ENCODE peak calls at places on chromosomes 4 and X, in four cellular contexts. M is GM12892, F is K562, A is SK-N-SH. P is an unnamed sample.

GRCh38 chr4:72592076-72592475 is 23.1 kb upstream of the ADAMTS3 start:
- DNase-seq in F (no peak), A (peak), M (no peak), P (no peak)

GRCh38 chr4:121706595-121707021 is 9.8 kb upstream of the ANXA5 start:
- DNase-seq in M (no peak), A (no peak), F (no peak), P (no peak)

GRCh38 chrX:71870337-71871098 is 40.1 kb upstream of the NHSL2 start:
- DNase-seq in M (no peak), A (no peak), F (peak), P (no peak)

GRCh38 chrX:86171366-86171765 is 23.1 kb downstream of the DACH2 start:
- DNase-seq in F (peak), A (peak), M (no peak), P (no peak)

GRCh38 chr4:86307432-86307831 is 52.4 kb downstream of the MAPK10 start:
- DNase-seq in M (no peak), A (no peak), F (no peak), P (no peak)

GRCh38 chr4:7842384-7843279 is 97.0 kb downstream of the AFAP1 start:
- DNase-seq in F (no peak), M (no peak), A (no peak), P (no peak)

GRCh38 chr4:145843148-145843547 is 95.5 kb downstream of the ZNF827 start:
- DNase-seq in F (no peak), M (no peak), A (no peak), P (no peak)

GRCh38 chrX:101229155-101229554 is 9.6 kb downstream of the DRP2 start:
- DNase-seq in A (no peak), F (no peak), M (no peak), P (no peak)

GRCh38 chr4:96879527-96879926 is 1039.6 kb downstream of the PDHA2 start:
- DNase-seq in A (no peak), M (no peak), F (no peak), P (no peak)

GRCh38 chr4:73069338-73070071 is at the start of gene COX18:
- DNase-seq in F (peak), A (peak), M (peak), P (peak)

GRCh38 chrX:118718737-118719136 is 8.7 kb upstream of the IL13RA1 start:
- DNase-seq in F (no peak), A (no peak), M (no peak), P (no peak)

GRCh38 chrX:125646195-125646594 is 326.5 kb downstream of the TEX13C start:
- DNase-seq in M (no peak), F (peak), A (no peak), P (no peak)

GRCh38 chrX:136250191-136251041 is 784 bp downstream of the MAP7D3 start:
- DNase-seq in A (no peak), F (peak), M (peak), P (no peak)

GRCh38 chrX:2690856-2691542 is at the start of gene CD99:
- DNase-seq in M (peak), F (peak), A (peak), P (peak)

GRCh38 chr4:1010522-1011021 is 854 bp upstream of the FGFRL1 start:
- DNase-seq in A (no peak), F (peak), M (no peak), P (no peak)

GRCh38 chr4:110508827-110509446 is 33.0 kb downstream of the ENPEP start:
- DNase-seq in M (no peak), F (peak), A (peak), P (no peak)

GRCh38 chrX:105136786-105137185 is 83.7 kb downstream of the TEX13A start:
- DNase-seq in F (no peak), A (no peak), M (no peak), P (no peak)

GRCh38 chrX:387729-388128 is 1.0 kb upstream of the PPP2R3B start:
- DNase-seq in M (no peak), F (no peak), A (no peak), P (no peak)

GRCh38 chrX:41824551-41824950 is 98.8 kb downstream of the CASK start:
- DNase-seq in M (no peak), A (no peak), F (no peak), P (no peak)

GRCh38 chr4:15653864-15654391 is 1.2 kb downstream of the FBXL5 start:
- DNase-seq in F (peak), M (no peak), A (peak), P (no peak)

DNA sequence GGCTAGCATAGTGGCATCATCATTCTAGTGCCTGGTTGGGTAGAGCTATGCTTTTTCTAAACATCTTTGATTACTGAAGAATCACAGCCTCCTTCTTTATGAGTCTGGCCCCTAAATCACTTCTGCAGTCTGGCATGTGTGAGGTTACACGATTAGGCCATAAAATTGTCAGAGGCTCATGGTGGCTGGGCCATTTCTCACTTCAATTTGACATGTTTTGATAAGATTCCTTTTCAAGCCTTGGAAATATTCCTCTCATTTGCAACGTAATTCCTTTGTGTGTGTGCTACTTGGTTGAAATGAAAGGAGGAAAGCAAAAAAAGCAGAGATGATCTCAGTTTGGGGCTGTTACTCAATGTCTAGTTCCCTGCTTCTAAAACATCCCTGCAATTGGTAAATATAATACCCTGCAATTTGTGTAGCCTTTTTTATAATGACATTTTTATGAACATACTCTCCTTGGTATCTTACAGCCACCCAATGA is 6.2 kb downstream of the CCKAR start:
- DNase-seq in A (no peak), F (no peak), M (no peak), P (no peak)
- TF ChIP-seq TAF1 in A (no peak), F (no peak), M (no peak), P (no peak)

GRCh38 chrX:110241816-110242215 is 76.1 kb downstream of the AMMECR1 start:
- DNase-seq in M (no peak), A (no peak), F (no peak), P (no peak)
- TF ChIP-seq TAF1 in M (no peak), A (no peak), F (no peak), P (no peak)

GRCh38 chr4:25303578-25303977 is 9.0 kb upstream of the ZCCHC4 start:
- DNase-seq in F (no peak), A (no peak), M (no peak), P (no peak)

GRCh38 chr4:25301471-25301870 is 11.1 kb upstream of the ZCCHC4 start:
- DNase-seq in F (no peak), M (no peak), A (no peak), P (no peak)

GRCh38 chr4:25297528-25298242 is 14.9 kb upstream of the ZCCHC4 start:
- DNase-seq in A (no peak), F (no peak), M (no peak), P (no peak)

DNA sequence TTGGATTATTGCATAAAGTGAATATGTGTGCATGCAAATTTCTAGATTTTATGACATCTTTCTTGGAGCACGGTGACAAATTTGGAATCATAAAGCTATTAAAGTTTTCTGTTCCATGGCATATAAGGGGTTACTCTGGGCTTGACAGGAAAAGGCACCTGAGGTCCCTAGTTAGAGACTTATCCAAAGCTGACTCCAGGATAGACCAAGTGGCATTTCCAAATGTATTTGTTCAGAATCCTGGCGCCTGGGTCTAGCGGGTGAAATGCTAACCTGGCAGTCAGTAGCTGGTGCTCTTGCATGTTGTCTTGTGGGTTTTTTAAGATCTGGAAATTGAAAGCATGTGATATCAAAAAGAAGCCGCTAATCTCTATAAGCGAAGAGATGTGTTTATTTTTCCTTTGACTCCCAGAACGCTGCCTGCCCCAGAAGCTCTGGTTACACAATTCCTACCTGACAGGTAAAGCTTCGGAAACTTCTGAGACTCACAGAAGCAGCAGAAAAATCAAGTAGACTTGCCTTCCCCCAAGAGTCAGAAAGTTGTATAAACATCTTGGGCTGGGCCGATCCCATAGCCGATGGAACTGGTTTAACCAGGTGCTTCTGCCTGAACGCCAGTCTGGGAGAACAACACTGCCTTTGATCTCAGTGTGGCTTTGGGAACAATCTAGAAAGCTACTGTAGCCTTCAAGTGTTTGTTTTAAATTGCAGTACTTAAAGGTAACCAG is 12.9 kb upstream of the ZCCHC4 start:
- DNase-seq in A (no peak), M (no peak), F (no peak), P (no peak)
- TF ChIP-seq TAF1 in A (no peak), M (no peak), F (no peak), P (no peak)

DNA sequence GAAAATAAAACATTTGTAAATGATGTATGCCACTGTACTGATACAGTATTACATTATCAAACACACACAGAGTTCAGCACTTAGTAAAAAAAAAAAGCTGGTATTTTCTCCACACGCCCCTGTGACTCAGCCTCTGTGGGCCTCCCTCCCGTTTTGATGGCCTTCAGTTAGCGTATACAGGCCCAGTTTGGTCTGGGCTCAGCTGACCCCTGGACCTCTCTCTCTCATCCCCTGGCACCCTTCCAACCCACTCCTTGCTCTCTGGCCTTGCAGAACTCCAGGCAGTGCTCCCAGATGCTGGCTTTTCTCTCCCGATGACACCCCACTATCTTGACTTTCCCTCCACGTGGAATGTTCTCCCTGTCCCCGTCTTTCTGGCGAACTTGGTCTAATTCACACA is 89.0 kb upstream of the LIMCH1 start:
- DNase-seq in A (no peak), M (no peak), F (peak), P (no peak)
- TF ChIP-seq TAF1 in A (no peak), M (no peak), F (no peak), P (no peak)